ENCODE peak calls at places on chromosomes 13 and 19, in eight cellular contexts. S, D, J, L, T, Q, C and V are unnamed samples.

GRCh38 chr13:97434417-97435296 is 688 bp downstream of the RAP2A start:
- DNase-seq in T (peak; percentile 36), L (peak; percentile 36), Q (peak; percentile 11), D (peak; percentile 41), C (peak; percentile 66), S (no peak), J (no peak), V (peak; percentile 56)

GRCh38 chr19:37669336-37669963 is 14.2 kb upstream of the ZFP30 start:
- DNase-seq in D (peak; percentile 7), L (no peak), J (no peak), S (no peak), T (no peak), Q (no peak), C (no peak), V (no peak)

GRCh38 chr13:28494861-28495585 is at the start of gene FLT1:
- DNase-seq in D (peak; percentile 39), S (peak; percentile 42), Q (no peak), C (peak; percentile 72), J (no peak), T (no peak), L (no peak), V (peak; percentile 72)

GRCh38 chr19:53898680-53899341 is 10.3 kb upstream of the CACNG7 start:
- DNase-seq in Q (no peak), C (no peak), T (no peak), D (no peak), J (no peak), L (no peak), S (no peak), V (peak; percentile 98)

GRCh38 chr19:18208098-18208951 is 4.5 kb upstream of the RAB3A start:
- DNase-seq in S (no peak), D (peak; percentile 89), C (peak; percentile 75), J (peak; percentile 61), T (peak; percentile 31), L (no peak), Q (no peak), V (no peak)

GRCh38 chr19:33574824-33575223 is 46.9 kb upstream of the CHST8 start:
- DNase-seq in C (no peak), Q (no peak), L (no peak), S (no peak), J (no peak), T (no peak), D (no peak), V (no peak)

GRCh38 chr13:114118086-114118762 is 14.2 kb downstream of the RASA3 start:
- DNase-seq in C (no peak), S (no peak), J (no peak), T (no peak), L (no peak), Q (no peak), D (no peak), V (no peak)

GRCh38 chr13:65540064-65540635 is 1690.0 kb downstream of the PCDH9 start:
- DNase-seq in D (peak; percentile 5), J (no peak), S (no peak), C (no peak), T (no peak), Q (no peak), L (no peak), V (no peak)

GRCh38 chr19:13788991-13789390 is 6.3 kb upstream of the ZSWIM4 start:
- DNase-seq in C (no peak), S (no peak), T (peak; percentile 30), J (no peak), D (peak; percentile 77), L (no peak), Q (no peak), V (peak; percentile 24)